ENCODE peak calls at places on chromosomes 6 and 20, in eight cellular contexts. One of them, this sample, is unnamed.

GRCh38 chr6:144417686-144418085 is 132.6 kb downstream of the UTRN start:
- DNase-seq in stimulated activated CD4-positive, alpha-beta T cell treated with anti-CD3 and anti-CD28 coated beads, Interleukin-15, amount 100 ng/mL, for 1 hour: no peak
- DNase-seq in Calu3: no peak
- DNase-seq in retinal pigment epithelial cell: no peak
- DNase-seq in aorta: no peak
- DNase-seq in mucosa of descending colon: no peak
- DNase-seq in A673: no peak
- DNase-seq in hepatic stellate cell: no peak
- DNase-seq in this sample: no peak

GRCh38 chr20:57458400-57459160 is 66.4 kb downstream of the CTCFL start:
- DNase-seq in stimulated activated CD4-positive, alpha-beta T cell treated with anti-CD3 and anti-CD28 coated beads, Interleukin-15, amount 100 ng/mL, for 1 hour: no peak
- DNase-seq in Calu3: no peak
- DNase-seq in retinal pigment epithelial cell: no peak
- DNase-seq in aorta: no peak
- DNase-seq in mucosa of descending colon: no peak
- DNase-seq in A673: no peak
- DNase-seq in hepatic stellate cell: no peak
- DNase-seq in this sample: no peak

GRCh38 chr6:3380344-3381232 is 76.3 kb downstream of the SLC22A23 start:
- DNase-seq in stimulated activated CD4-positive, alpha-beta T cell treated with anti-CD3 and anti-CD28 coated beads, Interleukin-15, amount 100 ng/mL, for 1 hour: no peak
- DNase-seq in Calu3: peak
- DNase-seq in retinal pigment epithelial cell: no peak
- DNase-seq in aorta: no peak
- DNase-seq in mucosa of descending colon: peak
- DNase-seq in A673: no peak
- DNase-seq in hepatic stellate cell: no peak
- DNase-seq in this sample: no peak

GRCh38 chr20:32130352-32130751 is 20.8 kb downstream of the TM9SF4 start:
- DNase-seq in stimulated activated CD4-positive, alpha-beta T cell treated with anti-CD3 and anti-CD28 coated beads, Interleukin-15, amount 100 ng/mL, for 1 hour: no peak
- DNase-seq in Calu3: no peak
- DNase-seq in retinal pigment epithelial cell: no peak
- DNase-seq in aorta: no peak
- DNase-seq in mucosa of descending colon: no peak
- DNase-seq in A673: no peak
- DNase-seq in hepatic stellate cell: no peak
- DNase-seq in this sample: no peak

GRCh38 chr6:129240492-129240853 is 357.5 kb downstream of the LAMA2 start:
- DNase-seq in stimulated activated CD4-positive, alpha-beta T cell treated with anti-CD3 and anti-CD28 coated beads, Interleukin-15, amount 100 ng/mL, for 1 hour: no peak
- DNase-seq in Calu3: no peak
- DNase-seq in retinal pigment epithelial cell: no peak
- DNase-seq in aorta: no peak
- DNase-seq in mucosa of descending colon: no peak
- DNase-seq in A673: no peak
- DNase-seq in hepatic stellate cell: no peak
- DNase-seq in this sample: no peak

GRCh38 chr6:32529697-32530429 is at the start of gene HLA-DRB5:
- DNase-seq in stimulated activated CD4-positive, alpha-beta T cell treated with anti-CD3 and anti-CD28 coated beads, Interleukin-15, amount 100 ng/mL, for 1 hour: no peak
- DNase-seq in Calu3: peak
- DNase-seq in retinal pigment epithelial cell: no peak
- DNase-seq in aorta: no peak
- DNase-seq in mucosa of descending colon: no peak
- DNase-seq in A673: no peak
- DNase-seq in hepatic stellate cell: no peak
- DNase-seq in this sample: no peak

GRCh38 chr20:14986026-14986655 is 648.7 kb upstream of the FLRT3 start:
- DNase-seq in stimulated activated CD4-positive, alpha-beta T cell treated with anti-CD3 and anti-CD28 coated beads, Interleukin-15, amount 100 ng/mL, for 1 hour: no peak
- DNase-seq in Calu3: peak
- DNase-seq in retinal pigment epithelial cell: no peak
- DNase-seq in aorta: no peak
- DNase-seq in mucosa of descending colon: peak
- DNase-seq in A673: no peak
- DNase-seq in hepatic stellate cell: no peak
- DNase-seq in this sample: no peak

GRCh38 chr6:168190646-168191443 is 111.8 kb upstream of the FRMD1 start:
- DNase-seq in stimulated activated CD4-positive, alpha-beta T cell treated with anti-CD3 and anti-CD28 coated beads, Interleukin-15, amount 100 ng/mL, for 1 hour: no peak
- DNase-seq in Calu3: no peak
- DNase-seq in retinal pigment epithelial cell: no peak
- DNase-seq in aorta: no peak
- DNase-seq in mucosa of descending colon: no peak
- DNase-seq in A673: no peak
- DNase-seq in hepatic stellate cell: no peak
- DNase-seq in this sample: no peak

GRCh38 chr6:75418233-75418632 is 75.4 kb downstream of the FILIP1 start:
- DNase-seq in stimulated activated CD4-positive, alpha-beta T cell treated with anti-CD3 and anti-CD28 coated beads, Interleukin-15, amount 100 ng/mL, for 1 hour: no peak
- DNase-seq in Calu3: peak
- DNase-seq in retinal pigment epithelial cell: no peak
- DNase-seq in aorta: no peak
- DNase-seq in mucosa of descending colon: no peak
- DNase-seq in A673: no peak
- DNase-seq in hepatic stellate cell: no peak
- DNase-seq in this sample: no peak

GRCh38 chr6:74991573-74992332 is 214.1 kb downstream of the COL12A1 start:
- DNase-seq in stimulated activated CD4-positive, alpha-beta T cell treated with anti-CD3 and anti-CD28 coated beads, Interleukin-15, amount 100 ng/mL, for 1 hour: no peak
- DNase-seq in Calu3: no peak
- DNase-seq in retinal pigment epithelial cell: peak
- DNase-seq in aorta: no peak
- DNase-seq in mucosa of descending colon: no peak
- DNase-seq in A673: no peak
- DNase-seq in hepatic stellate cell: peak
- DNase-seq in this sample: no peak

GRCh38 chr6:142886431-142887170 is 58.4 kb downstream of the HIVEP2 start:
- DNase-seq in stimulated activated CD4-positive, alpha-beta T cell treated with anti-CD3 and anti-CD28 coated beads, Interleukin-15, amount 100 ng/mL, for 1 hour: no peak
- DNase-seq in Calu3: no peak
- DNase-seq in retinal pigment epithelial cell: peak
- DNase-seq in aorta: no peak
- DNase-seq in mucosa of descending colon: no peak
- DNase-seq in A673: peak
- DNase-seq in hepatic stellate cell: no peak
- DNase-seq in this sample: no peak

GRCh38 chr20:2203436-2203835 is 92.4 kb upstream of the TGM3 start:
- DNase-seq in stimulated activated CD4-positive, alpha-beta T cell treated with anti-CD3 and anti-CD28 coated beads, Interleukin-15, amount 100 ng/mL, for 1 hour: no peak
- DNase-seq in Calu3: no peak
- DNase-seq in retinal pigment epithelial cell: no peak
- DNase-seq in aorta: no peak
- DNase-seq in mucosa of descending colon: no peak
- DNase-seq in A673: no peak
- DNase-seq in hepatic stellate cell: no peak
- DNase-seq in this sample: no peak

GRCh38 chr6:149015877-149016525 is 269.2 kb downstream of the UST start:
- DNase-seq in stimulated activated CD4-positive, alpha-beta T cell treated with anti-CD3 and anti-CD28 coated beads, Interleukin-15, amount 100 ng/mL, for 1 hour: no peak
- DNase-seq in Calu3: no peak
- DNase-seq in retinal pigment epithelial cell: no peak
- DNase-seq in aorta: no peak
- DNase-seq in mucosa of descending colon: no peak
- DNase-seq in A673: no peak
- DNase-seq in hepatic stellate cell: no peak
- DNase-seq in this sample: no peak

GRCh38 chr20:46752639-46753235 is 43.3 kb downstream of the SLC2A10 start:
- DNase-seq in stimulated activated CD4-positive, alpha-beta T cell treated with anti-CD3 and anti-CD28 coated beads, Interleukin-15, amount 100 ng/mL, for 1 hour: peak
- DNase-seq in Calu3: peak
- DNase-seq in retinal pigment epithelial cell: no peak
- DNase-seq in aorta: peak
- DNase-seq in mucosa of descending colon: no peak
- DNase-seq in A673: peak
- DNase-seq in hepatic stellate cell: peak
- DNase-seq in this sample: no peak

GRCh38 chr6:73742433-73742832 is 46.4 kb downstream of the CD109 start:
- DNase-seq in stimulated activated CD4-positive, alpha-beta T cell treated with anti-CD3 and anti-CD28 coated beads, Interleukin-15, amount 100 ng/mL, for 1 hour: no peak
- DNase-seq in Calu3: no peak
- DNase-seq in retinal pigment epithelial cell: no peak
- DNase-seq in aorta: no peak
- DNase-seq in mucosa of descending colon: no peak
- DNase-seq in A673: no peak
- DNase-seq in hepatic stellate cell: no peak
- DNase-seq in this sample: no peak

GRCh38 chr6:111857674-111858337 is 15.4 kb downstream of the FYN start:
- DNase-seq in stimulated activated CD4-positive, alpha-beta T cell treated with anti-CD3 and anti-CD28 coated beads, Interleukin-15, amount 100 ng/mL, for 1 hour: no peak
- DNase-seq in Calu3: no peak
- DNase-seq in retinal pigment epithelial cell: no peak
- DNase-seq in aorta: no peak
- DNase-seq in mucosa of descending colon: no peak
- DNase-seq in A673: no peak
- DNase-seq in hepatic stellate cell: no peak
- DNase-seq in this sample: no peak

GRCh38 chr6:21501815-21502214 is 91.7 kb upstream of the SOX4 start:
- DNase-seq in stimulated activated CD4-positive, alpha-beta T cell treated with anti-CD3 and anti-CD28 coated beads, Interleukin-15, amount 100 ng/mL, for 1 hour: no peak
- DNase-seq in Calu3: no peak
- DNase-seq in retinal pigment epithelial cell: no peak
- DNase-seq in aorta: no peak
- DNase-seq in mucosa of descending colon: no peak
- DNase-seq in A673: no peak
- DNase-seq in hepatic stellate cell: no peak
- DNase-seq in this sample: no peak

GRCh38 chr6:47413752-47414516 is 63.7 kb upstream of the CD2AP start:
- DNase-seq in stimulated activated CD4-positive, alpha-beta T cell treated with anti-CD3 and anti-CD28 coated beads, Interleukin-15, amount 100 ng/mL, for 1 hour: no peak
- DNase-seq in Calu3: no peak
- DNase-seq in retinal pigment epithelial cell: no peak
- DNase-seq in aorta: no peak
- DNase-seq in mucosa of descending colon: no peak
- DNase-seq in A673: peak
- DNase-seq in hepatic stellate cell: peak
- DNase-seq in this sample: no peak

GRCh38 chr20:42093542-42094440 is 475.6 kb upstream of the CHD6 start:
- DNase-seq in stimulated activated CD4-positive, alpha-beta T cell treated with anti-CD3 and anti-CD28 coated beads, Interleukin-15, amount 100 ng/mL, for 1 hour: no peak
- DNase-seq in Calu3: no peak
- DNase-seq in retinal pigment epithelial cell: no peak
- DNase-seq in aorta: no peak
- DNase-seq in mucosa of descending colon: no peak
- DNase-seq in A673: no peak
- DNase-seq in hepatic stellate cell: no peak
- DNase-seq in this sample: no peak

GRCh38 chr20:54047048-54047447 is 23.3 kb downstream of the BCAS1 start:
- DNase-seq in stimulated activated CD4-positive, alpha-beta T cell treated with anti-CD3 and anti-CD28 coated beads, Interleukin-15, amount 100 ng/mL, for 1 hour: no peak
- DNase-seq in Calu3: no peak
- DNase-seq in retinal pigment epithelial cell: no peak
- DNase-seq in aorta: no peak
- DNase-seq in mucosa of descending colon: no peak
- DNase-seq in A673: no peak
- DNase-seq in hepatic stellate cell: no peak
- DNase-seq in this sample: no peak

GRCh38 chr20:39468703-39469102 is 506.6 kb downstream of the DHX35 start:
- DNase-seq in stimulated activated CD4-positive, alpha-beta T cell treated with anti-CD3 and anti-CD28 coated beads, Interleukin-15, amount 100 ng/mL, for 1 hour: no peak
- DNase-seq in Calu3: no peak
- DNase-seq in retinal pigment epithelial cell: no peak
- DNase-seq in aorta: no peak
- DNase-seq in mucosa of descending colon: no peak
- DNase-seq in A673: peak
- DNase-seq in hepatic stellate cell: no peak
- DNase-seq in this sample: no peak

GRCh38 chr6:79613912-79614311 is 17.2 kb upstream of the SH3BGRL2 start:
- DNase-seq in stimulated activated CD4-positive, alpha-beta T cell treated with anti-CD3 and anti-CD28 coated beads, Interleukin-15, amount 100 ng/mL, for 1 hour: no peak
- DNase-seq in Calu3: no peak
- DNase-seq in retinal pigment epithelial cell: no peak
- DNase-seq in aorta: no peak
- DNase-seq in mucosa of descending colon: no peak
- DNase-seq in A673: no peak
- DNase-seq in hepatic stellate cell: no peak
- DNase-seq in this sample: no peak